ENCODE peak calls at places on chromosomes 12 and 14, in four cellular contexts. J is lung, Y is fibroblast of pulmonary artery, F is amygdala. L is an unnamed sample.
A peak's percentile ranks its signal among the peaks of the same experiment; 100 is the strongest.

GRCh38 chr14:66403183-66403582 is 83.0 kb upstream of the CCDC196 start:
- DNase-seq in J (no peak), Y (peak; percentile 52), F (no peak), L (no peak)

GRCh38 chr12:96906849-96907664 is at the start of gene NEDD1:
- DNase-seq in J (peak; percentile 87), Y (peak; percentile 75), F (peak; percentile 28), L (peak; percentile 86)

GRCh38 chr12:118830251-118830650 is 151.1 kb upstream of the SRRM4 start:
- DNase-seq in J (no peak), Y (no peak), F (no peak), L (no peak)

GRCh38 chr12:112937741-112938719 is at the start of gene OAS3:
- DNase-seq in J (peak; percentile 85), Y (peak; percentile 49), F (no peak), L (peak; percentile 93)

GRCh38 chr12:132489078-132489601 is 811 bp upstream of the FBRSL1 start:
- DNase-seq in J (no peak), Y (no peak), F (no peak), L (peak; percentile 67)

GRCh38 chr14:100281286-100282082 is 24.8 kb downstream of the SLC25A29 start:
- DNase-seq in J (peak; percentile 69), Y (no peak), F (no peak), L (peak; percentile 38)

GRCh38 chr14:49778421-49778820 is 10.5 kb downstream of the KLHDC2 start:
- DNase-seq in J (no peak), Y (no peak), F (no peak), L (no peak)

GRCh38 chr12:132429932-132430643 is 59.9 kb upstream of the FBRSL1 start:
- DNase-seq in J (no peak), Y (no peak), F (no peak), L (no peak)

GRCh38 chr14:100304825-100305445 is 1.3 kb downstream of the SLC25A29 start:
- DNase-seq in J (peak; percentile 77), Y (no peak), F (no peak), L (peak; percentile 63)

GRCh38 chr12:69388371-69388770 is 28.8 kb downstream of the YEATS4 start:
- DNase-seq in J (no peak), Y (peak; percentile 87), F (no peak), L (no peak)

GRCh38 chr12:12334710-12335040 is 15.4 kb downstream of the MANSC1 start:
- DNase-seq in J (no peak), Y (no peak), F (no peak), L (peak; percentile 39)

GRCh38 chr12:124026755-124027745 is 54.0 kb downstream of the ZNF664 start:
- DNase-seq in J (no peak), Y (peak; percentile 32), F (no peak), L (no peak)

GRCh38 chr14:106845286-106846087 is 1319.1 kb downstream of the TMEM121 start:
- DNase-seq in J (peak; percentile 69), Y (no peak), F (no peak), L (peak; percentile 71)

GRCh38 chr12:93167841-93168492 is 209.8 kb upstream of the NUDT4 start:
- DNase-seq in J (no peak), Y (no peak), F (no peak), L (no peak)

GRCh38 chr14:53626771-53627170 is 329.9 kb downstream of the BMP4 start:
- DNase-seq in J (no peak), Y (no peak), F (no peak), L (no peak)

GRCh38 chr12:27936196-27936595 is 36.3 kb downstream of the PTHLH start:
- DNase-seq in J (no peak), Y (no peak), F (no peak), L (no peak)

GRCh38 chr14:104098272-104099095 is 13.0 kb downstream of the ASPG start:
- DNase-seq in J (no peak), Y (no peak), F (no peak), L (no peak)

GRCh38 chr12:13534645-13535398 is 338.3 kb downstream of the EMP1 start:
- DNase-seq in J (peak; percentile 61), Y (peak; percentile 60), F (peak; percentile 44), L (peak; percentile 72)

GRCh38 chr12:113889806-113890581 is 76.1 kb downstream of the RBM19 start:
- DNase-seq in J (no peak), Y (no peak), F (peak; percentile 15), L (no peak)

GRCh38 chr12:121799842-121800693 is 3.7 kb upstream of the SETD1B start:
- DNase-seq in J (peak; percentile 89), Y (peak; percentile 84), F (no peak), L (peak; percentile 92)

GRCh38 chr14:37901978-37902377 is 305.7 kb upstream of the SSTR1 start:
- DNase-seq in J (no peak), Y (no peak), F (no peak), L (no peak)

GRCh38 chr14:23568600-23569310 is 1.2 kb upstream of the AP1G2 start:
- DNase-seq in J (no peak), Y (no peak), F (no peak), L (no peak)

GRCh38 chr12:9118161-9118560 is 2.4 kb upstream of the A2M start:
- DNase-seq in J (no peak), Y (no peak), F (no peak), L (no peak)

GRCh38 chr12:18799561-18799960 is 61.6 kb downstream of the CAPZA3 start:
- DNase-seq in J (no peak), Y (peak; percentile 65), F (no peak), L (no peak)

GRCh38 chr12:122412851-122413433 is 9.5 kb downstream of the CLIP1 start:
- DNase-seq in J (no peak), Y (no peak), F (no peak), L (no peak)

GRCh38 chr14:53953828-53954550 is 2.6 kb downstream of the BMP4 start:
- DNase-seq in J (no peak), Y (peak; percentile 39), F (no peak), L (peak; percentile 51)

GRCh38 chr14:76346391-76347160 is 29.4 kb upstream of the ESRRB start:
- DNase-seq in J (no peak), Y (no peak), F (no peak), L (no peak)

GRCh38 chr12:85225501-85225900 is 54.5 kb upstream of the ALX1 start:
- DNase-seq in J (no peak), Y (no peak), F (no peak), L (no peak)

GRCh38 chr14:64200170-64200569 is 94.0 kb downstream of the ESR2 start:
- DNase-seq in J (no peak), Y (no peak), F (no peak), L (no peak)

GRCh38 chr14:35390577-35391387 is 13.8 kb downstream of the NFKBIA start:
- DNase-seq in J (no peak), Y (no peak), F (no peak), L (no peak)

GRCh38 chr14:47044841-47045240 is 393.3 kb upstream of the RPL10L start:
- DNase-seq in J (peak; percentile 35), Y (no peak), F (no peak), L (no peak)

GRCh38 chr14:36591482-36591881 is 9.1 kb upstream of the NKX2-8 start:
- DNase-seq in J (no peak), Y (no peak), F (no peak), L (no peak)

GRCh38 chr12:91940322-91940721 is 205.3 kb downstream of the BTG1 start:
- DNase-seq in J (no peak), Y (no peak), F (no peak), L (no peak)

GRCh38 chr14:90093942-90094595 is 32.3 kb downstream of the KCNK13 start:
- DNase-seq in J (no peak), Y (peak; percentile 55), F (no peak), L (no peak)